ENCODE peak calls at places on chromosomes 12 and 14, in nine cellular contexts. D is uterus, I is body of pancreas, Q is A172, X is mucosa of gallbladder, G is AG10803, H is hepatocyte, K is Panc1, M is T-helper 9 cell. E is an unnamed sample.

GRCh38 chr12:47789712-47790489 is 16.9 kb downstream of the SLC48A1 start:
- DNase-seq in K (no peak), H (no peak), X (no peak), G (no peak), I (no peak), M (no peak), D (no peak), Q (no peak), E (no peak)

GRCh38 chr12:68924546-68924945 is 8.4 kb downstream of the CPM start:
- DNase-seq in X (no peak), M (no peak), G (no peak), D (no peak), Q (no peak), K (no peak), I (no peak), H (no peak), E (no peak)

GRCh38 chr12:104331376-104331775 is 27.8 kb downstream of the EID3 start:
- DNase-seq in I (no peak), D (no peak), K (no peak), Q (no peak), H (no peak), M (no peak), X (no peak), G (no peak), E (no peak)

GRCh38 chr12:92194566-92194965 is 48.9 kb upstream of the BTG1 start:
- DNase-seq in H (no peak), K (no peak), M (no peak), G (no peak), I (no peak), X (no peak), Q (no peak), D (no peak), E (no peak)

GRCh38 chr14:60097974-60098373 is 6.3 kb downstream of the PCNX4 start:
- DNase-seq in D (no peak), M (no peak), K (no peak), Q (no peak), I (no peak), X (no peak), G (no peak), H (no peak), E (no peak)

GRCh38 chr12:42421844-42422779 is 96.1 kb downstream of the PPHLN1 start:
- DNase-seq in G (peak), I (no peak), M (no peak), Q (peak), H (no peak), K (no peak), D (no peak), X (no peak), E (no peak)

GRCh38 chr12:2372178-2372577 is 319.4 kb downstream of the CACNA1C start:
- DNase-seq in I (no peak), K (no peak), M (no peak), Q (no peak), G (no peak), H (no peak), D (no peak), X (no peak), E (no peak)

GRCh38 chr14:70666364-70666691 is 24.6 kb downstream of the TTC9 start:
- DNase-seq in K (no peak), I (no peak), G (peak), Q (no peak), H (no peak), X (no peak), D (no peak), M (no peak), E (no peak)

GRCh38 chr12:102896067-102896466 is 21.0 kb downstream of the PAH start:
- DNase-seq in I (no peak), M (no peak), K (no peak), X (no peak), Q (no peak), D (no peak), H (no peak), G (no peak), E (no peak)

GRCh38 chr12:57456145-57456700 is 1.1 kb downstream of the INHBE start:
- DNase-seq in H (peak), X (no peak), I (peak), K (no peak), Q (peak), M (no peak), G (peak), D (no peak), E (no peak)

GRCh38 chr14:65354131-65354530 is 58.4 kb upstream of the FUT8 start:
- DNase-seq in D (no peak), G (no peak), I (no peak), M (no peak), Q (no peak), K (no peak), X (no peak), H (no peak), E (no peak)

GRCh38 chr12:52444647-52445595 is 7.0 kb downstream of the KRT6B start:
- DNase-seq in K (no peak), I (no peak), D (no peak), M (no peak), H (no peak), X (no peak), G (no peak), Q (no peak), E (no peak)

GRCh38 chr14:45227566-45227965 is 25.4 kb downstream of the MIS18BP1 start:
- DNase-seq in H (no peak), G (no peak), K (no peak), Q (no peak), I (no peak), X (no peak), M (no peak), D (no peak), E (no peak)

GRCh38 chr14:103749452-103749851 is 33.8 kb downstream of the ZFYVE21 start:
- DNase-seq in G (no peak), K (no peak), H (no peak), M (no peak), Q (no peak), X (no peak), D (no peak), I (no peak), E (no peak)

GRCh38 chr12:86256169-86256568 is at the start of gene MGAT4C:
- DNase-seq in D (no peak), I (no peak), M (no peak), H (peak), K (no peak), Q (no peak), X (no peak), G (no peak), E (no peak)

GRCh38 chr14:30132201-30132600 is 204.6 kb upstream of the PRKD1 start:
- DNase-seq in M (no peak), G (no peak), K (no peak), H (no peak), Q (no peak), X (peak), D (no peak), I (no peak), E (no peak)

GRCh38 chr12:22459872-22460490 is 84.4 kb downstream of the C2CD5 start:
- DNase-seq in H (peak), K (peak), I (no peak), M (no peak), Q (peak), D (no peak), X (no peak), G (peak), E (no peak)

GRCh38 chr14:33516898-33517436 is 433.9 kb downstream of the EGLN3 start:
- DNase-seq in M (no peak), Q (no peak), H (no peak), K (no peak), G (no peak), I (no peak), X (no peak), D (no peak), E (no peak)

GRCh38 chr12:30753233-30753632 is 1.5 kb downstream of the CAPRIN2 start:
- DNase-seq in Q (peak), G (peak), X (no peak), I (no peak), K (peak), D (no peak), H (peak), M (no peak), E (no peak)

GRCh38 chr14:76985540-76986260 is 42.8 kb downstream of the IRF2BPL start:
- DNase-seq in X (no peak), M (no peak), D (no peak), I (no peak), Q (no peak), K (no peak), H (no peak), G (no peak), E (no peak)

GRCh38 chr14:26163761-26164160 is 434.1 kb downstream of the NOVA1 start:
- DNase-seq in D (no peak), M (no peak), G (peak), H (peak), I (no peak), Q (no peak), X (no peak), K (no peak), E (no peak)